ENCODE peak calls at places on chromosome 14, in four cellular contexts. T is SK-N-SH, M is H1, J is HepG2. A is an unnamed sample.
A peak's percentile ranks its signal among the peaks of the same experiment; 100 is the strongest.

GRCh38 chr14:20327005-20327869 is 5.8 kb downstream of the CCNB1IP1 start:
- DNase-seq in T (peak; percentile 55), M (no peak), J (peak; percentile 79), A (no peak)

GRCh38 chr14:22837059-22837749 is 819 bp downstream of the MMP14 start:
- DNase-seq in T (peak; percentile 62), M (peak; percentile 74), J (peak; percentile 68), A (no peak)

GRCh38 chr14:49923442-49923841 is 30.6 kb downstream of the ARF6 start:
- DNase-seq in T (no peak), M (peak; percentile 14), J (no peak), A (no peak)

GRCh38 chr14:24982472-24983155 is 67.3 kb downstream of the STXBP6 start:
- DNase-seq in T (no peak), M (no peak), J (peak; percentile 94), A (no peak)

GRCh38 chr14:20468773-20469241 is 399 bp upstream of the PNP start:
- DNase-seq in T (no peak), M (no peak), J (no peak), A (peak; percentile 33)

GRCh38 chr14:74713395-74713735 is 421 bp downstream of the FCF1 start:
- DNase-seq in T (no peak), M (no peak), J (no peak), A (no peak)

GRCh38 chr14:51547260-51547659 is 104.5 kb upstream of the FRMD6 start:
- DNase-seq in T (peak; percentile 30), M (no peak), J (no peak), A (no peak)

GRCh38 chr14:98819867-98820206 is 452.2 kb downstream of the BCL11B start:
- DNase-seq in T (no peak), M (no peak), J (no peak), A (no peak)

GRCh38 chr14:29654910-29655590 is 272.6 kb downstream of the PRKD1 start:
- DNase-seq in T (no peak), M (no peak), J (no peak), A (no peak)

GRCh38 chr14:77622562-77622961 is 6.1 kb upstream of the SPTLC2 start:
- DNase-seq in T (no peak), M (no peak), J (no peak), A (no peak)

GRCh38 chr14:22319526-22320352 is 269.3 kb downstream of the DAD1 start:
- DNase-seq in T (peak; percentile 30), M (no peak), J (peak; percentile 80), A (peak; percentile 55)

GRCh38 chr14:73381379-73382013 is 76.8 kb downstream of the NUMB start:
- DNase-seq in T (no peak), M (no peak), J (no peak), A (peak; percentile 20)

GRCh38 chr14:39673141-39674133 is 241.2 kb upstream of the FBXO33 start:
- DNase-seq in T (no peak), M (no peak), J (no peak), A (no peak)

GRCh38 chr14:54275997-54276396 is 120.8 kb upstream of the CDKN3 start:
- DNase-seq in T (peak; percentile 21), M (no peak), J (no peak), A (no peak)

GRCh38 chr14:103221781-103222358 is 98.6 kb downstream of the TNFAIP2 start:
- DNase-seq in T (no peak), M (no peak), J (no peak), A (no peak)

GRCh38 chr14:61428261-61428660 is 106.9 kb downstream of the PRKCH start:
- DNase-seq in T (no peak), M (no peak), J (no peak), A (no peak)

GRCh38 chr14:80310950-80311349 is 99.6 kb upstream of the DIO2 start:
- DNase-seq in T (no peak), M (no peak), J (no peak), A (no peak)
- H3K27ac ChIP-seq in T (no peak overlapping the region), M (no peak overlapping the region), J (no peak overlapping the region), A (no peak overlapping the region)

DNA sequence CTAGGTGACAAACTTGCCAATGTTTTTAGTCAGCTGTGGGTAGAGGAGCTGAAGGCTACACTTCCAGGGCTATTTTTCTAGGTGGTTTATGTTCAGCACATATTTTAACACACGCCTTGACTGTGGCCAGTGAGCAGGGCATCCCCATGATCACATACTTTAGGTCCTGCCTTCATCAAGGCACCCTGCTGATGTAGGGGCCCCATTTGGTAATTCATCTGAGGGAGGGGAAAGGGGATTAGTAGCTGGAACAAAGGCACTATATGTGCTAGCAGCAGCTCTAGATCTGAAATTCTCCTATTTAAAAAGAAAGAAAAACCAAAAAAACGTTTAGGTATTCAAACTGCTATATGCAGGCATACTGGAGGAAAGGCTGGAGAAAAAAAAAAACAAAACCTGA is 14.5 kb downstream of the EGLN3 start:
- DNase-seq in T (no peak), M (no peak), J (no peak), A (no peak)
- TF ChIP-seq GABPA in T (no peak), M (no peak), J (no peak), A (no peak)

GRCh38 chr14:67963960-67964359 is 144.4 kb downstream of the RAD51B start:
- DNase-seq in T (no peak), M (no peak), J (no peak), A (no peak)
- H3K27ac ChIP-seq in T (no peak overlapping the region), M (no peak overlapping the region), J (no peak overlapping the region), A (no peak overlapping the region)

GRCh38 chr14:104357689-104358527 is 219.5 kb downstream of the KIF26A start:
- DNase-seq in T (peak; percentile 29), M (no peak), J (no peak), A (no peak)
- TF ChIP-seq GABPA in T (no peak), M (no peak), J (no peak), A (no peak)

GRCh38 chr14:81323621-81324400 is 76.3 kb downstream of the STON2 start:
- DNase-seq in T (no peak), M (peak; percentile 61), J (no peak), A (no peak)
- H3K27ac ChIP-seq in T (no peak overlapping the region), M (peak overlapping the region; percentile 4), J (no peak overlapping the region), A (no peak overlapping the region)

DNA sequence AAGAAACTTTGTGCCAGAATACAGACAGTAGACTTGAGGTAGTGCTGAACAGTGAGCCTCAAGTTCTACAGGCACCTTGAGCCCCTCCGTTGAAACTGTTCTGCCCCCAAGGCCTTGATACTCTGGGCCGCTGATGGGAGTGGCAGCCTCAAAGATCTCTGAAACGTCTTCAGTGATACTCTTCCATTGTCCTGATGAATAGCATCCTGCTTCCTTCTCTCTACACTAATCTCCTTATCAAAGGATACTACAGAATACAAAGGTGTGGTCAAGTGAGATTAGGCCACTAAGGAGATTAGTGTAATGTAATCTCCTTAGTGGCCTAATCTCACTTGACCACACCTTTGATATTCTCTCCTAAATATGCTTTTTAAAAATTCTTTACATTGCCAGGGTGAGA is 419.8 kb upstream of the SEL1L start:
- DNase-seq in T (no peak), M (no peak), J (no peak), A (no peak)
- TF ChIP-seq GABPA in T (no peak), M (no peak), J (no peak), A (no peak)

GRCh38 chr14:90520326-90520725 is 123.5 kb downstream of the CALM1 start:
- DNase-seq in T (no peak), M (no peak), J (no peak), A (no peak)

GRCh38 chr14:90521121-90521929 is 124.5 kb downstream of the CALM1 start:
- DNase-seq in T (no peak), M (no peak), J (no peak), A (no peak)

GRCh38 chr14:90523544-90523943 is 126.7 kb downstream of the CALM1 start:
- DNase-seq in T (no peak), M (no peak), J (no peak), A (no peak)

GRCh38 chr14:90522585-90523191 is 125.9 kb downstream of the CALM1 start:
- DNase-seq in T (peak; percentile 93), M (no peak), J (no peak), A (no peak)

GRCh38 chr14:90521930-90522483 is 125.2 kb downstream of the CALM1 start:
- DNase-seq in T (no peak), M (no peak), J (no peak), A (no peak)
- H3K27ac ChIP-seq in T (no peak overlapping the region), M (no peak overlapping the region), J (no peak overlapping the region), A (no peak overlapping the region)

DNA sequence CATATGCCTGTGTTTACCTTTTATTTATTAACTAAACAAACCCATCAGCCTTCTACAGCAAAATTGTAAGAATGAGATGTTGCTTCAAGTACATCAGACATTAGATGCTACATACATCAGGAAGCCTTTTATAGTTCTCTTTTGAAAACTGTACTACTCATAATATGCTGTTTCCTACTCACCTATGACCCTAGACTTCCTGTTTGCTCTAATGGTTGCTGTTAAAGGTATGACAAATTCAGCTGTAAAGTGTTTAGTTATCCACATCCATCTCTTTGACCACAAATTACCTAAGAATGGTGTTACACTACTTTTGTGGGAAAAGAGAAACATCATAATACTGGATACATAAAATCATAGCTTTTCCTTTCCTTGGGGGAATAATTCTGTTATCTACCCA is 220.0 kb downstream of the RAD51B start:
- DNase-seq in T (no peak), M (no peak), J (no peak), A (no peak)
- TF ChIP-seq GABPA in T (no peak), M (no peak), J (no peak), A (no peak)

DNA sequence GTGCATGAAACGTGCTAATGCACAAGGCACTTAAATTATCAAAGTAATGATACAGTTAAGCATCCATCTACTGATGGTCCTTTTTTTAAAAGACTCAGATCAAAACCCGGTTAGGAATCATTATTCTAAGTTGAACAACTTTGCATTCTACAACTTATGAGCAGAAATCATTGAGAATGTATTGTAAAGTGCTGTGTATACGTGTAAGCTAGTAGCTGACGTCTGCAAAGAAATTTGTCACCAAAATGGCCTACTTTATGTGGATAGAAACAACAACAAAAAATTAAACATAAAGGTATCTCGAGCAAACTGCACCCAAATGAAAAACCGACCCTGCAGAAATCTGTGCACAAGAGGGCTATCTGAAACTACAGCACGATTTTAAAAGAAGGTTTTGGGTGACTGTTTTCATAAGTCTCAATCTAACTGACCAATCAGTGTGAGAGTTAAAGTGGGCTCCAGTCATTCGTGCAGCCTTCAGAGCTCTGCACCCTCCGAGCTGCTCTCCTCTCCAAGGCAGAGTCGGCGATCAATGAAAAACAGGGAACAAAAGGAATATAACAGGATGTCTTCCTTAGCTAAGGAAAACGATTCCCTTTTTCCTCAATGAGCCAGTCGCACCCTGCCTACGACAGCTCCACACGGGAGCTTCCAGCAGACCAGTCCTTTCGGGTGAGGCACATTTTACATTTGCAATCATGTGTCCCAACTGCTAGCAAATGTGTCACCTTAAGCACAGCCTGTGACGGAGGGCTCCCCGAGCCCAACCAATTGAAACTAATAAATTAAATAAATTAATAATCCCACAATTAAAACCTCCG is 200.6 kb upstream of the FOXN3 start:
- DNase-seq in T (peak; percentile 66), M (no peak), J (peak; percentile 12), A (no peak)
- H3K27ac ChIP-seq in T (peak overlapping the region; percentile 80), M (no peak overlapping the region), J (peak overlapping the region; percentile 65), A (no peak overlapping the region)

DNA sequence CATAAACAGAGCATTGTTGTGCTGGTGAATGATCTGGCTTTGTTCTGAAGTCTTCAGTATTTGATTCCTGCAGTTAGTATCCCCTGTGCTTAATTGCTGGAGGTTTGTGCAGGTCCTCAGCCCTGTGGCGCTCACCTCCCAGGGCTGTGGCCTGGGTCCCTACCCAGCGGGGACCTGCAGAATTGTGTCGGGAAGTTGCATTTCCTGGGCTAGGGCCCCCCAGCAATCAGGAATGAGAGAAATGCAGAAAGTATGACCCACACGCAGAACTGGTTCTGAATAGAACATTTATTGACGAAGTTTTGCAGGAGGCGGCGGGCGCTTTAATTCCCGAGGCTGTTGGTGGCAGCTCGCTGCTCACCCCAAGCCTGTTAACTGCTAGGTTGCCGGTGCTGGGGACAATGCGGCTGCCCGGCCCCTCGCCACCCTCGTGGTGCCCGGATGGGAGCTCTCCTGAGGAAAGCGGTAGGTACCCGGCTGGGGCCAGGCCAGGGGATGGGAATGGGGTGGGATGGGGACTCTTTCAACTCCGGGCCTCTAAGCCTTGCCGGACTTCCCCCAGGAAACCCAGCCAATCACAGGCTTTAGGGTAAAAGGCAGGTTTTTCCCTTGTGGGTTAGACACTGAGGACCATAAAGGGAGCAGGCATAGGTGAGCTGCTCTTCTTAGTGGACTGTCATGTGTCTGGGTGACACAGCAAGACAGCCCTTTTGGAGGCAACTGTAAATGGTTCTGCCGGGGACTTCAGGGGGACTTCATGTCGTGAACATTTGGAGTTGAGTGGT is 11.6 kb downstream of the PLEKHG3 start:
- DNase-seq in T (no peak), M (peak; percentile 80), J (no peak), A (no peak)
- TF ChIP-seq GABPA in T (no peak), M (no peak), J (no peak), A (no peak)